ENCODE peak calls at places on chromosome 21, in five cellular contexts. One of them, this sample, is unnamed.

GRCh38 chr21:38619865-38620513 is 121.7 kb upstream of the ERG start:
- DNase-seq in A549: no peak
- DNase-seq in HL-60: no peak
- DNase-seq in stomach: no peak
- DNase-seq in fibroblast of pulmonary artery: peak; percentile 92
- DNase-seq in this sample: no peak

GRCh38 chr21:16193758-16194606 is 464.2 kb downstream of the USP25 start:
- DNase-seq in A549: peak; percentile 81
- DNase-seq in HL-60: peak; percentile 81
- DNase-seq in stomach: peak; percentile 31
- DNase-seq in fibroblast of pulmonary artery: peak; percentile 88
- DNase-seq in this sample: peak; percentile 80

GRCh38 chr21:17930102-17930501 is 110.9 kb upstream of the C21orf91 start:
- DNase-seq in A549: no peak
- DNase-seq in HL-60: no peak
- DNase-seq in stomach: no peak
- DNase-seq in fibroblast of pulmonary artery: no peak
- DNase-seq in this sample: no peak

GRCh38 chr21:43836616-43837015 is 28.4 kb upstream of the AGPAT3 start:
- DNase-seq in A549: no peak
- DNase-seq in HL-60: no peak
- DNase-seq in stomach: no peak
- DNase-seq in fibroblast of pulmonary artery: no peak
- DNase-seq in this sample: no peak

GRCh38 chr21:17003763-17004373 is 509.0 kb upstream of the CXADR start:
- DNase-seq in A549: no peak
- DNase-seq in HL-60: no peak
- DNase-seq in stomach: no peak
- DNase-seq in fibroblast of pulmonary artery: peak; percentile 3
- DNase-seq in this sample: no peak

GRCh38 chr21:33384851-33385331 is 18.3 kb upstream of the IFNGR2 start:
- DNase-seq in A549: no peak
- DNase-seq in HL-60: no peak
- DNase-seq in stomach: no peak
- DNase-seq in fibroblast of pulmonary artery: no peak
- DNase-seq in this sample: no peak

GRCh38 chr21:43764576-43765495 is 11.3 kb downstream of the CSTB start:
- DNase-seq in A549: no peak
- DNase-seq in HL-60: no peak
- DNase-seq in stomach: no peak
- DNase-seq in fibroblast of pulmonary artery: no peak
- DNase-seq in this sample: peak; percentile 67

GRCh38 chr21:45456014-45456835 is 51.3 kb downstream of the COL18A1 start:
- DNase-seq in A549: no peak
- DNase-seq in HL-60: no peak
- DNase-seq in stomach: no peak
- DNase-seq in fibroblast of pulmonary artery: no peak
- DNase-seq in this sample: no peak

GRCh38 chr21:44940116-44940631 is 345 bp downstream of the SLX9 start:
- DNase-seq in A549: no peak
- DNase-seq in HL-60: no peak
- DNase-seq in stomach: no peak
- DNase-seq in fibroblast of pulmonary artery: no peak
- DNase-seq in this sample: peak; percentile 31

GRCh38 chr21:35050348-35051286 is 1.5 kb upstream of the RUNX1 start:
- DNase-seq in A549: no peak
- DNase-seq in HL-60: no peak
- DNase-seq in stomach: no peak
- DNase-seq in fibroblast of pulmonary artery: no peak
- DNase-seq in this sample: peak; percentile 31

GRCh38 chr21:45177039-45177438 is 102.7 kb downstream of the ADARB1 start:
- DNase-seq in A549: no peak
- DNase-seq in HL-60: no peak
- DNase-seq in stomach: no peak
- DNase-seq in fibroblast of pulmonary artery: no peak
- DNase-seq in this sample: no peak

GRCh38 chr21:45460011-45460565 is 55.1 kb downstream of the COL18A1 start:
- DNase-seq in A549: no peak
- DNase-seq in HL-60: no peak
- DNase-seq in stomach: no peak
- DNase-seq in fibroblast of pulmonary artery: no peak
- DNase-seq in this sample: no peak

GRCh38 chr21:34915364-34915834 is 133.7 kb downstream of the RUNX1 start:
- DNase-seq in A549: no peak
- DNase-seq in HL-60: no peak
- DNase-seq in stomach: no peak
- DNase-seq in fibroblast of pulmonary artery: peak; percentile 22
- DNase-seq in this sample: no peak

DNA sequence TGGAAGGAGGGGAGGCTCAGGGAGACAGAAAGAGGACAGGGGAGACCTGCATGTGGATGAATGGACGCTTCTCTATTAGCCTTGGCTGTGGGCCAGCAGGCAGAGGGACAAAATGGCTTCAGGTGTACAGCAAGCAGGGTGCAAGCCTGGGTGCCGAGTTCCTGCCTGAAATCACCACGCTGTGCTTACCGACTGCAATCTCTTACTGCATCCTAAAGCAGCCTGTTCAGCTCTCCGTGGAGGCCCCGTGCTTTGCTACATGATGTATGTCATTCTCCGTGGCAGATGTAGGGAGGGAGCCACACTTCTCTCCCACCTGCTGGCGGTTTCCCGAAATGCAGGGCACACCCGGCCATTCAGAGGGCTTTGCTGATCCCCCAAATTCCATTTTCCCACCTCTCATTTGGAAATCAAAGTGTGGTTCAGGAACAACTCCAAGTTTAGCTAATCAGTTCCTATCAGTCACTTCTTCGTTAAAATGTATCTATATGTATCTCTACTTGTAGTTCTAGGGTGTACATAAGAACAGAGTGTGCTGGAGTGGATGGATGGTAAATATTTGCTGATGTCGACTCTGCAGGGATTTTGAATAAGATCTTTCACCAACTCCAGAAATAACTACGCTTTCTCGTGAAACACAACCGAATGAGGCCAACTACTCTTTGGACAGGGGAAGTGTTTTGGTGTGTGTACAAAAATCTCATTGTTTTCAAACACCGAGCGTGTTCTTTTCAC is 122.3 kb upstream of the BACE2 start:
- DNase-seq in A549: peak; percentile 6
- DNase-seq in HL-60: peak; percentile 7
- DNase-seq in stomach: peak; percentile 64
- DNase-seq in fibroblast of pulmonary artery: no peak
- DNase-seq in this sample: no peak
- TF ChIP-seq CTCF in A549: no peak
- TF ChIP-seq CTCF in HL-60: no peak
- TF ChIP-seq CTCF in stomach: no peak
- TF ChIP-seq CTCF in fibroblast of pulmonary artery: no peak
- TF ChIP-seq CTCF in this sample: no peak

GRCh38 chr21:39630827-39631226 is 18.1 kb downstream of the B3GALT5 start:
- DNase-seq in A549: peak; percentile 26
- DNase-seq in HL-60: no peak
- DNase-seq in stomach: no peak
- DNase-seq in fibroblast of pulmonary artery: no peak
- DNase-seq in this sample: peak; percentile 49
- H3K4me3 ChIP-seq in A549: no peak overlapping the region
- H3K4me3 ChIP-seq in HL-60: no peak overlapping the region
- H3K4me3 ChIP-seq in stomach: no peak overlapping the region
- H3K4me3 ChIP-seq in fibroblast of pulmonary artery: no peak overlapping the region
- H3K4me3 ChIP-seq in this sample: no peak overlapping the region

DNA sequence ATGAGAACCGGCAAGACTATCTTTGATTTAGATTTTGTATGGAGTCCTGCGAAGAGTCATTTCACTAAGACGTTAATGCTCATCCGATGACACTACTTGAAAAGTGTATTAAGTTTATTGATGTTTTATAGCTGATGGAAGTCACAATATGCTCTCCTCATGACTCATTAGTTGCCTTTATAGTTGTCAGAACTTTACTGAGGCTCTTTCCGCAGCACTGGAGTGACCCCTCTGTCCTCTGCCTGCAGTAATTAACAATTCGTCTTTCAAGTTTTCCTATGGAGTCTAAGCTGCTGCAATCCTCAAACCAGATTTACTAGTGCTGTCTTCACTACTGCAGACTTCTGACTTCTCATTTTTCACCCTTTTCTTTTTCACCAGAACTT is 853 bp downstream of the USP16 start:
- DNase-seq in A549: no peak
- DNase-seq in HL-60: no peak
- DNase-seq in stomach: no peak
- DNase-seq in fibroblast of pulmonary artery: peak; percentile 15
- DNase-seq in this sample: peak; percentile 36
- TF ChIP-seq CTCF in A549: no peak
- TF ChIP-seq CTCF in HL-60: no peak
- TF ChIP-seq CTCF in stomach: no peak
- TF ChIP-seq CTCF in fibroblast of pulmonary artery: no peak
- TF ChIP-seq CTCF in this sample: no peak

GRCh38 chr21:32093758-32094463 is 184.9 kb downstream of the MIS18A start:
- DNase-seq in A549: no peak
- DNase-seq in HL-60: no peak
- DNase-seq in stomach: no peak
- DNase-seq in fibroblast of pulmonary artery: no peak
- DNase-seq in this sample: no peak
- H3K4me3 ChIP-seq in A549: no peak overlapping the region
- H3K4me3 ChIP-seq in HL-60: no peak overlapping the region
- H3K4me3 ChIP-seq in stomach: no peak overlapping the region
- H3K4me3 ChIP-seq in fibroblast of pulmonary artery: no peak overlapping the region
- H3K4me3 ChIP-seq in this sample: no peak overlapping the region

GRCh38 chr21:42574234-42575027 is 60.8 kb downstream of the SLC37A1 start:
- DNase-seq in A549: no peak
- DNase-seq in HL-60: no peak
- DNase-seq in stomach: peak; percentile 25
- DNase-seq in fibroblast of pulmonary artery: peak; percentile 35
- DNase-seq in this sample: peak; percentile 25
- TF ChIP-seq CTCF in A549: no peak
- TF ChIP-seq CTCF in HL-60: no peak
- TF ChIP-seq CTCF in stomach: no peak
- TF ChIP-seq CTCF in fibroblast of pulmonary artery: peak; percentile 55
- TF ChIP-seq CTCF in this sample: peak; percentile 55

DNA sequence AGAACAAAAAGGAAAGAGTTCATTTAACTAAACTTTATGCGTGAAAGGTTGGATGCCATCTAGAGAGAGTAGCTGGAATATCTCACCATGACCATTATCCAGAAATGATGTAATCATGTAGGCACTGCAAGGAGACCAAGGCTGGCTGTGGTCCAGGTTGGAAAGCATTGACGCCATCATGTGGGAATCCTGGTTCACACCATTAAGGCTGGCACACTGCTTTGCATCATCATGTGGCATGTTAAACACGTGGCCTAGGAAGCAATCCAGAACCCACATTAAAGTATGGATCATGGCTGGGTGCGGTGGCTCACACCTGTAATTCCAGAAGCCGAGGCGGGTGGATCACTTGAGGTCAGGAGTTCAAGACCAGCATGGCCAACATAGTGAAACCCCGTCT is 4.3 kb downstream of the ADAMTS1 start:
- DNase-seq in A549: peak; percentile 13
- DNase-seq in HL-60: no peak
- DNase-seq in stomach: no peak
- DNase-seq in fibroblast of pulmonary artery: peak; percentile 87
- DNase-seq in this sample: peak; percentile 92
- H3K4me3 ChIP-seq in A549: no peak overlapping the region
- H3K4me3 ChIP-seq in HL-60: no peak overlapping the region
- H3K4me3 ChIP-seq in stomach: peak overlapping the region; percentile 79
- H3K4me3 ChIP-seq in fibroblast of pulmonary artery: no peak overlapping the region
- H3K4me3 ChIP-seq in this sample: peak overlapping the region; percentile 89

GRCh38 chr21:14383596-14384210 is 757 bp upstream of the HSPA13 start:
- DNase-seq in A549: peak; percentile 16
- DNase-seq in HL-60: peak; percentile 12
- DNase-seq in stomach: no peak
- DNase-seq in fibroblast of pulmonary artery: peak; percentile 52
- DNase-seq in this sample: no peak

GRCh38 chr21:14382486-14382834 is 486 bp downstream of the HSPA13 start:
- DNase-seq in A549: no peak
- DNase-seq in HL-60: no peak
- DNase-seq in stomach: no peak
- DNase-seq in fibroblast of pulmonary artery: peak; percentile 14
- DNase-seq in this sample: no peak

GRCh38 chr21:14384453-14384852 is 1.5 kb upstream of the HSPA13 start:
- DNase-seq in A549: no peak
- DNase-seq in HL-60: no peak
- DNase-seq in stomach: no peak
- DNase-seq in fibroblast of pulmonary artery: no peak
- DNase-seq in this sample: no peak

GRCh38 chr21:14388282-14388681 is 5.3 kb upstream of the HSPA13 start:
- DNase-seq in A549: no peak
- DNase-seq in HL-60: no peak
- DNase-seq in stomach: no peak
- DNase-seq in fibroblast of pulmonary artery: no peak
- DNase-seq in this sample: no peak

DNA sequence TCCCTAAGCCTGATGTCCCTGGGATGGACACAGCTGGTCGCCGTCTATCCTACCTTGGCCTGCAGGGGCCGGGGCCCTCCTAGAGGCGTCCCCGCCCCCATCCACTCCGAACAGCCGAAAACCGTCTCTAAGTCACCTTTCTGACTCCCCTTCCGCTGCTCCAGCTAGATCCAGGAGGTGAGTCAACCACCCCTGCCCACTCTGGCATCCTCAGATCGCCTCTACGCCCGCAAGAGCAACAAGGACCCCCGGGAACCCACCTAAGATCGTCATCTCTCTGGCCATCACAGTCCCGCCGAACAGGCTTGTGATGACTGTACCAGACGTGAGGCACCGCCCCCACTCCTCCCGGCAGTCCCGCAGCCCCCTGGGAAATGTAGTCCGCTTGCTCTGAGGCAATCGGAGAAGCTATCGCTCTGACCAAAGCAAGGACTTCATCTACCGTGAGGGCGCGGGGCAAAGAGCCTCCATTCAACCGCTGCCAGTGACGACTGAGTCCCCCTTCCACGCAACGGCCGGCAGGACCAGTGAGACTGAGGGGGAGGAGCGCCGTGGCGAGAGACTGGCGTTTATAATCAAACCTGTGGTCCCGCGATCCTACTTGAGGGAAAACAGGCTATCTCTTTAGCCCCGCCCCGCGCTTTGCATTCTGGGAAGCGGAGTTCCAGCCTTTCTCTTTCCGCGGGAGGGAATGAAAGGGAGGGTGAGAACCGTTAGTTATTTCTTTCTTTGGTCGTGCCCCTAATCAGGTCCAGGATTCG is at the start of gene HSPA13:
- DNase-seq in A549: peak; percentile 98
- DNase-seq in HL-60: peak; percentile 100
- DNase-seq in stomach: peak; percentile 99
- DNase-seq in fibroblast of pulmonary artery: peak; percentile 100
- DNase-seq in this sample: peak; percentile 100
- TF ChIP-seq CTCF in A549: no peak
- TF ChIP-seq CTCF in HL-60: no peak
- TF ChIP-seq CTCF in stomach: no peak
- TF ChIP-seq CTCF in fibroblast of pulmonary artery: no peak
- TF ChIP-seq CTCF in this sample: no peak